ENCODE peak calls at places on chromosome 13, in four cellular contexts. Y is cardiac fibroblast, G is NB4, F is heart right ventricle. Z is an unnamed sample.
A peak's percentile ranks its signal among the peaks of the same experiment; 100 is the strongest.

GRCh38 chr13:31781064-31781463 is 41.7 kb downstream of the RXFP2 start:
- DNase-seq in Y (no peak), G (no peak), F (no peak), Z (peak; percentile 22)

GRCh38 chr13:30121666-30122065 is 185.7 kb downstream of the KATNAL1 start:
- DNase-seq in Y (no peak), G (peak; percentile 62), F (no peak), Z (no peak)

GRCh38 chr13:112442483-112443090 is 66.4 kb downstream of the SPACA7 start:
- DNase-seq in Y (no peak), G (peak; percentile 20), F (no peak), Z (no peak)

GRCh38 chr13:109789262-109789661 is 2.9 kb upstream of the IRS2 start:
- DNase-seq in Y (no peak), G (peak; percentile 31), F (no peak), Z (no peak)

GRCh38 chr13:49649244-49649962 is 21.1 kb downstream of the ARL11 start:
- DNase-seq in Y (peak; percentile 64), G (no peak), F (no peak), Z (peak; percentile 56)

GRCh38 chr13:91904005-91904404 is 505.6 kb downstream of the GPC5 start:
- DNase-seq in Y (no peak), G (no peak), F (no peak), Z (no peak)

GRCh38 chr13:48508001-48508400 is 24.9 kb downstream of the RCBTB2 start:
- DNase-seq in Y (no peak), G (no peak), F (no peak), Z (no peak)

GRCh38 chr13:46142692-46143238 is 37.9 kb upstream of the CPB2 start:
- DNase-seq in Y (no peak), G (no peak), F (no peak), Z (no peak)

GRCh38 chr13:38141792-38142191 is 207.9 kb upstream of the UFM1 start:
- DNase-seq in Y (peak; percentile 65), G (no peak), F (no peak), Z (no peak)

GRCh38 chr13:20566424-20566916 is 487 bp upstream of the IFT88 start:
- DNase-seq in Y (peak; percentile 80), G (no peak), F (no peak), Z (peak; percentile 72)

GRCh38 chr13:20101467-20102316 is 59.2 kb downstream of the GJA3 start:
- DNase-seq in Y (no peak), G (no peak), F (no peak), Z (no peak)

GRCh38 chr13:34696296-34696695 is 245.8 kb upstream of the NBEA start:
- DNase-seq in Y (no peak), G (no peak), F (no peak), Z (no peak)

GRCh38 chr13:113886561-113887112 is 22.8 kb upstream of the GAS6 start:
- DNase-seq in Y (no peak), G (no peak), F (no peak), Z (no peak)

GRCh38 chr13:71879129-71879535 is 12.1 kb upstream of the DACH1 start:
- DNase-seq in Y (peak; percentile 58), G (peak; percentile 83), F (no peak), Z (no peak)

GRCh38 chr13:113939905-113940339 is 34.0 kb downstream of the C13orf46 start:
- DNase-seq in Y (no peak), G (no peak), F (no peak), Z (no peak)

GRCh38 chr13:114053026-114053425 is 79.2 kb upstream of the C13orf46 start:
- DNase-seq in Y (peak; percentile 64), G (peak; percentile 96), F (no peak), Z (peak; percentile 73)

GRCh38 chr13:71712988-71713653 is 153.9 kb downstream of the DACH1 start:
- DNase-seq in Y (peak; percentile 9), G (peak; percentile 42), F (no peak), Z (no peak)

GRCh38 chr13:82407321-82407720 is 1475.0 kb downstream of the SLITRK1 start:
- DNase-seq in Y (no peak), G (no peak), F (no peak), Z (no peak)

GRCh38 chr13:72839831-72840426 is 58.0 kb downstream of the PIBF1 start:
- DNase-seq in Y (peak; percentile 64), G (peak; percentile 52), F (no peak), Z (peak; percentile 56)

GRCh38 chr13:100214886-100215285 is 126.0 kb downstream of the PCCA start:
- DNase-seq in Y (peak; percentile 86), G (no peak), F (no peak), Z (peak; percentile 59)

GRCh38 chr13:66410314-66410713 is 819.8 kb downstream of the PCDH9 start:
- DNase-seq in Y (no peak), G (no peak), F (no peak), Z (peak; percentile 29)

GRCh38 chr13:109758937-109759480 is 27.4 kb downstream of the IRS2 start:
- DNase-seq in Y (no peak), G (no peak), F (no peak), Z (no peak)

GRCh38 chr13:34223984-34224383 is 406.0 kb downstream of the RFC3 start:
- DNase-seq in Y (peak; percentile 12), G (no peak), F (no peak), Z (no peak)

GRCh38 chr13:28059214-28059613 is 41.2 kb downstream of the FLT3 start:
- DNase-seq in Y (peak; percentile 48), G (peak; percentile 81), F (no peak), Z (peak; percentile 41)

GRCh38 chr13:94119360-94119936 is 360.0 kb downstream of the DCT start:
- DNase-seq in Y (no peak), G (no peak), F (no peak), Z (no peak)

GRCh38 chr13:109910131-109910530 is 123.7 kb upstream of the IRS2 start:
- DNase-seq in Y (no peak), G (no peak), F (no peak), Z (no peak)

GRCh38 chr13:69234171-69234570 is 873.5 kb upstream of the ATXN8OS start:
- DNase-seq in Y (no peak), G (no peak), F (no peak), Z (no peak)

GRCh38 chr13:43760257-43760656 is 26.5 kb downstream of the ENOX1 start:
- DNase-seq in Y (no peak), G (no peak), F (no peak), Z (no peak)

GRCh38 chr13:83881917-83882625 is at the start of gene SLITRK1:
- DNase-seq in Y (peak; percentile 17), G (peak; percentile 35), F (peak; percentile 35), Z (peak; percentile 30)

GRCh38 chr13:30743319-30744055 is 8.1 kb downstream of the ALOX5AP start:
- DNase-seq in Y (peak; percentile 97), G (peak; percentile 73), F (no peak), Z (peak; percentile 96)

GRCh38 chr13:64801768-64802167 is 2428.4 kb downstream of the PCDH9 start:
- DNase-seq in Y (no peak), G (no peak), F (no peak), Z (no peak)

GRCh38 chr13:83286737-83287136 is 595.5 kb downstream of the SLITRK1 start:
- DNase-seq in Y (peak; percentile 42), G (no peak), F (no peak), Z (peak; percentile 60)

GRCh38 chr13:36362251-36362650 is 16.1 kb upstream of the SPART start:
- DNase-seq in Y (peak; percentile 93), G (peak; percentile 64), F (no peak), Z (peak; percentile 89)

GRCh38 chr13:57286511-57287098 is 119.6 kb downstream of the PRR20E start:
- DNase-seq in Y (no peak), G (no peak), F (peak; percentile 8), Z (no peak)

GRCh38 chr13:36551445-36551844 is 119.2 kb downstream of the CCNA1 start:
- DNase-seq in Y (no peak), G (no peak), F (no peak), Z (no peak)

GRCh38 chr13:48446454-48446853 is 33.5 kb upstream of the LPAR6 start:
- DNase-seq in Y (peak; percentile 85), G (peak; percentile 64), F (no peak), Z (peak; percentile 83)

GRCh38 chr13:22837980-22838615 is 342.7 kb upstream of the SGCG start:
- DNase-seq in Y (no peak), G (no peak), F (peak; percentile 15), Z (no peak)

GRCh38 chr13:109180905-109181425 is 551.6 kb downstream of the MYO16 start:
- DNase-seq in Y (peak; percentile 85), G (no peak), F (no peak), Z (peak; percentile 84)

GRCh38 chr13:81726037-81726726 is 1385.3 kb upstream of the SPRY2 start:
- DNase-seq in Y (no peak), G (no peak), F (no peak), Z (no peak)

GRCh38 chr13:110388141-110388943 is 81.3 kb downstream of the COL4A2 start:
- DNase-seq in Y (peak; percentile 93), G (peak; percentile 16), F (peak; percentile 46), Z (peak; percentile 69)

GRCh38 chr13:25018729-25019115 is 77.2 kb upstream of the PABPC3 start:
- DNase-seq in Y (no peak), G (no peak), F (no peak), Z (no peak)
- H3K4me3 ChIP-seq in Y (no peak overlapping the region), G (no peak overlapping the region), F (no peak overlapping the region), Z (no peak overlapping the region)

GRCh38 chr13:98173431-98173921 is 3.6 kb downstream of the RNF113B start:
- DNase-seq in Y (peak; percentile 95), G (no peak), F (no peak), Z (peak; percentile 95)

GRCh38 chr13:98174321-98174720 is 2.7 kb downstream of the RNF113B start:
- DNase-seq in Y (no peak), G (no peak), F (no peak), Z (peak; percentile 12)

GRCh38 chr13:98172570-98173405 is 4.3 kb downstream of the RNF113B start:
- DNase-seq in Y (peak; percentile 45), G (no peak), F (no peak), Z (no peak)

GRCh38 chr13:98169331-98169730 is 7.7 kb downstream of the RNF113B start:
- DNase-seq in Y (no peak), G (no peak), F (no peak), Z (no peak)

GRCh38 chr13:98171806-98172569 is 5.1 kb downstream of the RNF113B start:
- DNase-seq in Y (peak; percentile 60), G (no peak), F (peak; percentile 39), Z (no peak)
- H3K4me3 ChIP-seq in Y (no peak overlapping the region), G (no peak overlapping the region), F (no peak overlapping the region), Z (no peak overlapping the region)

DNA sequence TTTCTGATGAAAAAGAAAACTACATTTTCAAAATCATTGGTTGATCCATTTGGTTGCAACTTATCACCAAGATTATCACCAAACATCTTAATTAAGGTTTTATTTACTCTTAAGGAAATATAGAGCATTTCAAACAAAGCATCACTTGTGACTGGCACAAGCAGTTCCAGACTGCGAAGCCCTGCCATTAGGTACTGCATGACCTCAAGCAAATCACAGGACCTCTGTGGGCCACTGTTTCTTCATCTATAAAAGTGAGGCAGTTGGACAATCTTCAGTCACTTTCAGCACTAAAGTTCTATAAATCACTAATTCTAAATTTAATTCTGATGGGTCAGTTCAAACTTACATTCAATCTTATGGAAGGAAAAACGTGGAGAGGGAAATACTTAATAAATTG is 2.0 kb downstream of the ELF1 start:
- DNase-seq in Y (no peak), G (peak; percentile 65), F (no peak), Z (no peak)
- H3K4me3 ChIP-seq in Y (no peak overlapping the region), G (peak overlapping the region; percentile 92), F (no peak overlapping the region), Z (no peak overlapping the region)

DNA sequence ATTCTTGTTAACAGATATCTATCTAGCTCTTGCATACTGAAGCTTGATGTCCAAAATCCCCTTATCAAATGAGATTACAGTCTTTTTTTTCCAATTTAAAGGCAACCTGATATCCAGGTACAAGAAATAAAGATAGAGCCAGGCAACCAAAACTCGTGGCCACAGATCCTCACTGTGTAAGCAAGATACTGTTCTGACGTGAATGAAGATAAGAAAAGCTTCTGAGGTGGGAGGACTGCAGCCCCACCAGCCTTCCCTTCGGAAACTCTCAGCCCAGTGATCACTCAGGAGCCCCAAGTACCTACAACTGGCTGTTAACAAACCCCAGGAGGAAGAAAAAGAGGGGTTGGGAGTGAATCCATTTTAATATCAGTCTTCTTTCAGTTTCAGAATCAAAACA is 191.6 kb downstream of the EFNB2 start:
- DNase-seq in Y (no peak), G (no peak), F (no peak), Z (no peak)
- H3K4me3 ChIP-seq in Y (no peak overlapping the region), G (no peak overlapping the region), F (no peak overlapping the region), Z (no peak overlapping the region)